ENCODE peak calls at places on chromosomes 11 and 22, in five cellular contexts. One of them, this sample, is unnamed.

GRCh38 chr11:66728760-66729385 is at the start of gene SPTBN2:
- DNase-seq in sigmoid colon: peak; percentile 60
- DNase-seq in effector memory CD4-positive, alpha-beta T cell: no peak
- DNase-seq in IMR-90: no peak
- DNase-seq in SK-N-SH: no peak
- DNase-seq in this sample: no peak

GRCh38 chr11:66882540-66882939 is 25.7 kb downstream of the LRFN4 start:
- DNase-seq in SK-N-SH: no peak
- DNase-seq in effector memory CD4-positive, alpha-beta T cell: no peak
- DNase-seq in IMR-90: no peak
- DNase-seq in sigmoid colon: no peak
- DNase-seq in this sample: no peak

GRCh38 chr11:94910779-94911178 is 62.6 kb downstream of the CWC15 start:
- DNase-seq in SK-N-SH: no peak
- DNase-seq in sigmoid colon: no peak
- DNase-seq in IMR-90: peak; percentile 88
- DNase-seq in effector memory CD4-positive, alpha-beta T cell: no peak
- DNase-seq in this sample: no peak

GRCh38 chr22:23820748-23821211 is 18.0 kb downstream of the DERL3 start:
- DNase-seq in sigmoid colon: no peak
- DNase-seq in IMR-90: no peak
- DNase-seq in effector memory CD4-positive, alpha-beta T cell: no peak
- DNase-seq in SK-N-SH: peak; percentile 12
- DNase-seq in this sample: no peak

GRCh38 chr11:1776331-1776851 is 12.7 kb upstream of the CTSD start:
- DNase-seq in sigmoid colon: peak; percentile 48
- DNase-seq in SK-N-SH: no peak
- DNase-seq in IMR-90: no peak
- DNase-seq in effector memory CD4-positive, alpha-beta T cell: no peak
- DNase-seq in this sample: no peak

GRCh38 chr11:116832350-116833290 is 2.9 kb downstream of the APOC3 start:
- DNase-seq in sigmoid colon: no peak
- DNase-seq in SK-N-SH: no peak
- DNase-seq in IMR-90: no peak
- DNase-seq in effector memory CD4-positive, alpha-beta T cell: no peak
- DNase-seq in this sample: no peak

GRCh38 chr22:29343313-29343805 is 27.9 kb upstream of the RASL10A start:
- DNase-seq in IMR-90: peak; percentile 40
- DNase-seq in effector memory CD4-positive, alpha-beta T cell: no peak
- DNase-seq in sigmoid colon: peak; percentile 78
- DNase-seq in SK-N-SH: peak; percentile 92
- DNase-seq in this sample: peak; percentile 33

GRCh38 chr11:93957553-93957952 is 63.6 kb upstream of the HEPHL1 start:
- DNase-seq in sigmoid colon: no peak
- DNase-seq in effector memory CD4-positive, alpha-beta T cell: no peak
- DNase-seq in IMR-90: no peak
- DNase-seq in SK-N-SH: no peak
- DNase-seq in this sample: no peak

GRCh38 chr11:62931501-62932278 is 10.5 kb upstream of the CHRM1 start:
- DNase-seq in IMR-90: no peak
- DNase-seq in sigmoid colon: no peak
- DNase-seq in effector memory CD4-positive, alpha-beta T cell: no peak
- DNase-seq in SK-N-SH: no peak
- DNase-seq in this sample: no peak

GRCh38 chr11:60821827-60822599 is 19.9 kb upstream of the CCDC86 start:
- DNase-seq in SK-N-SH: peak; percentile 44
- DNase-seq in sigmoid colon: no peak
- DNase-seq in effector memory CD4-positive, alpha-beta T cell: no peak
- DNase-seq in IMR-90: no peak
- DNase-seq in this sample: no peak

GRCh38 chr11:96001037-96001436 is 77.1 kb upstream of the MTMR2 start:
- DNase-seq in SK-N-SH: no peak
- DNase-seq in IMR-90: peak; percentile 92
- DNase-seq in sigmoid colon: peak; percentile 94
- DNase-seq in effector memory CD4-positive, alpha-beta T cell: no peak
- DNase-seq in this sample: no peak

GRCh38 chr22:30433773-30434172 is 8.2 kb downstream of the MTFP1 start:
- DNase-seq in effector memory CD4-positive, alpha-beta T cell: no peak
- DNase-seq in SK-N-SH: no peak
- DNase-seq in sigmoid colon: no peak
- DNase-seq in IMR-90: no peak
- DNase-seq in this sample: no peak

GRCh38 chr22:48315415-48316244 is 1512.0 kb downstream of the BRD1 start:
- DNase-seq in IMR-90: no peak
- DNase-seq in SK-N-SH: no peak
- DNase-seq in sigmoid colon: peak; percentile 62
- DNase-seq in effector memory CD4-positive, alpha-beta T cell: no peak
- DNase-seq in this sample: no peak

GRCh38 chr11:118200901-118201680 is 23.7 kb downstream of the JAML start:
- DNase-seq in IMR-90: no peak
- DNase-seq in effector memory CD4-positive, alpha-beta T cell: peak; percentile 8
- DNase-seq in SK-N-SH: no peak
- DNase-seq in sigmoid colon: no peak
- DNase-seq in this sample: no peak

GRCh38 chr11:119370486-119371046 is 10.9 kb downstream of the USP2 start:
- DNase-seq in IMR-90: no peak
- DNase-seq in sigmoid colon: peak; percentile 57
- DNase-seq in effector memory CD4-positive, alpha-beta T cell: peak; percentile 24
- DNase-seq in SK-N-SH: no peak
- DNase-seq in this sample: no peak

GRCh38 chr22:30305906-30306628 is 16.8 kb upstream of the CASTOR1 start:
- DNase-seq in SK-N-SH: no peak
- DNase-seq in sigmoid colon: no peak
- DNase-seq in effector memory CD4-positive, alpha-beta T cell: no peak
- DNase-seq in IMR-90: no peak
- DNase-seq in this sample: no peak

GRCh38 chr11:58286249-58286648 is 18.2 kb upstream of the OR10W1 start:
- DNase-seq in sigmoid colon: no peak
- DNase-seq in effector memory CD4-positive, alpha-beta T cell: no peak
- DNase-seq in IMR-90: peak; percentile 60
- DNase-seq in SK-N-SH: peak; percentile 3
- DNase-seq in this sample: peak; percentile 12

GRCh38 chr22:44181033-44181911 is 547 bp downstream of the PARVG start:
- DNase-seq in IMR-90: no peak
- DNase-seq in SK-N-SH: no peak
- DNase-seq in sigmoid colon: no peak
- DNase-seq in effector memory CD4-positive, alpha-beta T cell: peak; percentile 59
- DNase-seq in this sample: no peak

GRCh38 chr11:124454552-124454951 is 9.1 kb upstream of the OR8B8 start:
- DNase-seq in SK-N-SH: no peak
- DNase-seq in IMR-90: no peak
- DNase-seq in effector memory CD4-positive, alpha-beta T cell: no peak
- DNase-seq in sigmoid colon: no peak
- DNase-seq in this sample: no peak

GRCh38 chr11:60939301-60939700 is 12.7 kb downstream of the SLC15A3 start:
- DNase-seq in sigmoid colon: no peak
- DNase-seq in IMR-90: no peak
- DNase-seq in effector memory CD4-positive, alpha-beta T cell: no peak
- DNase-seq in SK-N-SH: no peak
- DNase-seq in this sample: no peak

GRCh38 chr11:129023968-129024676 is 81.5 kb upstream of the TP53AIP1 start:
- DNase-seq in effector memory CD4-positive, alpha-beta T cell: no peak
- DNase-seq in SK-N-SH: no peak
- DNase-seq in IMR-90: peak; percentile 5
- DNase-seq in sigmoid colon: no peak
- DNase-seq in this sample: peak; percentile 86

GRCh38 chr11:38392176-38392575 is 1794.1 kb upstream of the RAG2 start:
- DNase-seq in SK-N-SH: no peak
- DNase-seq in IMR-90: no peak
- DNase-seq in sigmoid colon: no peak
- DNase-seq in effector memory CD4-positive, alpha-beta T cell: no peak
- DNase-seq in this sample: no peak

GRCh38 chr11:34063061-34063795 is 11.7 kb downstream of the CAPRIN1 start:
- DNase-seq in SK-N-SH: peak; percentile 34
- DNase-seq in IMR-90: peak; percentile 7
- DNase-seq in effector memory CD4-positive, alpha-beta T cell: no peak
- DNase-seq in sigmoid colon: no peak
- DNase-seq in this sample: no peak

GRCh38 chr11:8221025-8221723 is 42.5 kb downstream of the LMO1 start:
- DNase-seq in sigmoid colon: peak; percentile 34
- DNase-seq in IMR-90: no peak
- DNase-seq in effector memory CD4-positive, alpha-beta T cell: no peak
- DNase-seq in SK-N-SH: no peak
- DNase-seq in this sample: no peak

GRCh38 chr22:46462726-46463371 is 74.6 kb downstream of the CELSR1 start:
- DNase-seq in effector memory CD4-positive, alpha-beta T cell: no peak
- DNase-seq in sigmoid colon: no peak
- DNase-seq in IMR-90: peak; percentile 70
- DNase-seq in SK-N-SH: no peak
- DNase-seq in this sample: peak; percentile 76

GRCh38 chr22:25057013-25057881 is 104.7 kb downstream of the KIAA1671 start:
- DNase-seq in SK-N-SH: peak; percentile 79
- DNase-seq in effector memory CD4-positive, alpha-beta T cell: peak; percentile 28
- DNase-seq in IMR-90: no peak
- DNase-seq in sigmoid colon: peak; percentile 69
- DNase-seq in this sample: no peak

GRCh38 chr11:28384418-28384817 is 276.2 kb downstream of the METTL15 start:
- DNase-seq in SK-N-SH: no peak
- DNase-seq in effector memory CD4-positive, alpha-beta T cell: no peak
- DNase-seq in IMR-90: peak; percentile 99
- DNase-seq in sigmoid colon: no peak
- DNase-seq in this sample: peak; percentile 70

GRCh38 chr22:44369916-44370804 is 57.4 kb upstream of the SHISAL1 start:
- DNase-seq in IMR-90: no peak
- DNase-seq in effector memory CD4-positive, alpha-beta T cell: no peak
- DNase-seq in SK-N-SH: peak; percentile 74
- DNase-seq in sigmoid colon: peak; percentile 42
- DNase-seq in this sample: no peak

GRCh38 chr11:109140426-109140825 is 281.6 kb upstream of the C11orf87 start:
- DNase-seq in effector memory CD4-positive, alpha-beta T cell: no peak
- DNase-seq in SK-N-SH: no peak
- DNase-seq in IMR-90: no peak
- DNase-seq in sigmoid colon: no peak
- DNase-seq in this sample: no peak

GRCh38 chr22:46069518-46070214 is 80.7 kb upstream of the PPARA start:
- DNase-seq in sigmoid colon: peak; percentile 96
- DNase-seq in SK-N-SH: peak; percentile 78
- DNase-seq in effector memory CD4-positive, alpha-beta T cell: no peak
- DNase-seq in IMR-90: peak; percentile 91
- DNase-seq in this sample: no peak

GRCh38 chr11:69491071-69492031 is 9.9 kb downstream of the LINC01488 start:
- DNase-seq in sigmoid colon: no peak
- DNase-seq in SK-N-SH: no peak
- DNase-seq in IMR-90: no peak
- DNase-seq in effector memory CD4-positive, alpha-beta T cell: no peak
- DNase-seq in this sample: no peak

GRCh38 chr22:32830473-32830872 is 29.0 kb downstream of the TIMP3 start:
- DNase-seq in sigmoid colon: peak; percentile 74
- DNase-seq in effector memory CD4-positive, alpha-beta T cell: no peak
- DNase-seq in IMR-90: no peak
- DNase-seq in SK-N-SH: no peak
- DNase-seq in this sample: no peak

GRCh38 chr11:35151896-35152295 is 12.9 kb downstream of the CD44 start:
- DNase-seq in effector memory CD4-positive, alpha-beta T cell: no peak
- DNase-seq in sigmoid colon: no peak
- DNase-seq in SK-N-SH: no peak
- DNase-seq in IMR-90: no peak
- DNase-seq in this sample: no peak
- H3K27ac ChIP-seq in effector memory CD4-positive, alpha-beta T cell: peak overlapping the region; percentile 24
- H3K27ac ChIP-seq in sigmoid colon: peak overlapping the region; percentile 31
- H3K27ac ChIP-seq in SK-N-SH: no peak overlapping the region
- H3K27ac ChIP-seq in IMR-90: peak overlapping the region; percentile 5
- H3K27ac ChIP-seq in this sample: peak overlapping the region; percentile 19

GRCh38 chr11:19954899-19955298 is 205.4 kb downstream of the DBX1 start:
- DNase-seq in effector memory CD4-positive, alpha-beta T cell: no peak
- DNase-seq in SK-N-SH: no peak
- DNase-seq in IMR-90: no peak
- DNase-seq in sigmoid colon: no peak
- DNase-seq in this sample: no peak

GRCh38 chr11:19953342-19953741 is 206.9 kb downstream of the DBX1 start:
- DNase-seq in SK-N-SH: no peak
- DNase-seq in effector memory CD4-positive, alpha-beta T cell: no peak
- DNase-seq in sigmoid colon: no peak
- DNase-seq in IMR-90: peak; percentile 81
- DNase-seq in this sample: no peak

GRCh38 chr11:19952101-19952605 is 208.1 kb downstream of the DBX1 start:
- DNase-seq in sigmoid colon: no peak
- DNase-seq in SK-N-SH: peak; percentile 56
- DNase-seq in IMR-90: no peak
- DNase-seq in effector memory CD4-positive, alpha-beta T cell: no peak
- DNase-seq in this sample: no peak

GRCh38 chr11:19955660-19956059 is 204.6 kb downstream of the DBX1 start:
- DNase-seq in effector memory CD4-positive, alpha-beta T cell: no peak
- DNase-seq in sigmoid colon: no peak
- DNase-seq in SK-N-SH: peak; percentile 55
- DNase-seq in IMR-90: no peak
- DNase-seq in this sample: no peak

DNA sequence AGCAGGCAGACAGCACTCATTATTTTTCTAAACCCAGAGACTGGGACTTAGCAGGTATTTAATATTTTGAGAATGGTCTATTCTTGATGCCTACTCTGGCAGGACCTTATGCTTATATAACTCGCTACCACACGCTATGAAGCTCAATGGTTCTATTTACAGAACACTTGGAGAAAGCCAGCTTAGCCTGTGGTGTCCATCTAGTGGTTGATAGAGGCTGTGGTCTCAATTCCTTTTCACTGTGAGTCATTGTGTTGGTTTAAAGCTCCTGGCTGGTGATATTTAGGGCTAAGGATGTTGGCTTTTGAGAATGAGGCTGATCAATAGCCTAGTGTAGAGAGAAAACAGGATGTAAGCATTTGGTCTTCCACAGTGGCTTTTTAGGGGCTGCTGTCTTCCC is 206.4 kb downstream of the DBX1 start:
- DNase-seq in IMR-90: peak; percentile 91
- DNase-seq in sigmoid colon: no peak
- DNase-seq in effector memory CD4-positive, alpha-beta T cell: no peak
- DNase-seq in SK-N-SH: no peak
- DNase-seq in this sample: peak; percentile 34
- H3K27ac ChIP-seq in IMR-90: no peak overlapping the region
- H3K27ac ChIP-seq in sigmoid colon: peak overlapping the region; percentile 65
- H3K27ac ChIP-seq in effector memory CD4-positive, alpha-beta T cell: no peak overlapping the region
- H3K27ac ChIP-seq in SK-N-SH: peak overlapping the region; percentile 91
- H3K27ac ChIP-seq in this sample: no peak overlapping the region

DNA sequence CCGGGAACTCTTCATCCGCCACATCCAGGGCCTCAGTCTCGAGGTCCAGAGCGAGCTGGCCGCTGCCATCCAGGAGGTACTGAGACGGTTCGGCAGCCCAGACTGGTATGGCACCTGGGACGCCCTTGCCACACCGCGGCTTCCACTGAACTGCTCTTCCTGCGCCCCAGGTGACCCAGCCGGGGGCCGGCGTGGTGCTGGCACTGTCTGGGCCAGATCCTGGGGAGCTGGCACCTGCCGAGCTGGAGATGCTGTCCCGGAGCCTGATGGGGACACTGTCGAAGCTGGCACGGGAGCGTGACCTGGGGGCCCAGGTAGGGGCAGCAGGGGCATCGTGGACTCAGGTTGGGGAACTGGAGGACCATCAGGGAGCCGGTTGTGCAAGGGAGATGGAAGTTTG is 1.4 kb downstream of the CCDC88B start:
- DNase-seq in SK-N-SH: no peak
- DNase-seq in sigmoid colon: no peak
- DNase-seq in effector memory CD4-positive, alpha-beta T cell: no peak
- DNase-seq in IMR-90: no peak
- DNase-seq in this sample: no peak
- H3K27ac ChIP-seq in SK-N-SH: no peak overlapping the region
- H3K27ac ChIP-seq in sigmoid colon: no peak overlapping the region
- H3K27ac ChIP-seq in effector memory CD4-positive, alpha-beta T cell: peak overlapping the region; percentile 4
- H3K27ac ChIP-seq in IMR-90: no peak overlapping the region
- H3K27ac ChIP-seq in this sample: no peak overlapping the region

GRCh38 chr22:38710352-38710751 is 4.6 kb downstream of the GTPBP1 start:
- DNase-seq in effector memory CD4-positive, alpha-beta T cell: no peak
- DNase-seq in IMR-90: no peak
- DNase-seq in SK-N-SH: no peak
- DNase-seq in sigmoid colon: no peak
- DNase-seq in this sample: no peak
- H3K27ac ChIP-seq in effector memory CD4-positive, alpha-beta T cell: no peak overlapping the region
- H3K27ac ChIP-seq in IMR-90: no peak overlapping the region
- H3K27ac ChIP-seq in SK-N-SH: no peak overlapping the region
- H3K27ac ChIP-seq in sigmoid colon: no peak overlapping the region
- H3K27ac ChIP-seq in this sample: peak overlapping the region; percentile 0

This sample was measured in epithelial cell of prostate.